ENCODE peak calls at places on chromosomes 6 and 20, in four cellular contexts. K, R, M and V are unnamed samples.

GRCh38 chr6:36838896-36839818 is at the start of gene CPNE5:
- DNase-seq in K (no peak), R (no peak), M (peak; percentile 60), V (no peak)

GRCh38 chr6:56144538-56145324 is 102.6 kb downstream of the COL21A1 start:
- DNase-seq in K (no peak), R (no peak), M (no peak), V (no peak)

GRCh38 chr20:1489328-1489727 is 1.9 kb downstream of the SIRPB2 start:
- DNase-seq in K (no peak), R (no peak), M (no peak), V (no peak)

GRCh38 chr6:140537834-140538680 is 1163.6 kb upstream of the CITED2 start:
- DNase-seq in K (no peak), R (no peak), M (no peak), V (no peak)

GRCh38 chr20:4944518-4944917 is 56.8 kb downstream of the SLC23A2 start:
- DNase-seq in K (no peak), R (no peak), M (no peak), V (no peak)

GRCh38 chr20:52275243-52275817 is 83.8 kb upstream of the ZFP64 start:
- DNase-seq in K (no peak), R (no peak), M (no peak), V (no peak)

GRCh38 chr6:20686142-20686541 is 151.9 kb downstream of the CDKAL1 start:
- DNase-seq in K (no peak), R (no peak), M (no peak), V (no peak)

GRCh38 chr6:83057705-83058321 is 7.8 kb downstream of the UBE3D start:
- DNase-seq in K (no peak), R (no peak), M (no peak), V (no peak)

GRCh38 chr6:158014505-158015187 is 33.0 kb downstream of the SYNJ2 start:
- DNase-seq in K (no peak), R (peak; percentile 48), M (no peak), V (no peak)

GRCh38 chr6:10873374-10873773 is 8.5 kb downstream of the GCM2 start:
- DNase-seq in K (no peak), R (no peak), M (no peak), V (no peak)

GRCh38 chr6:22764521-22764920 is 195.2 kb downstream of the HDGFL1 start:
- DNase-seq in K (no peak), R (no peak), M (no peak), V (no peak)

GRCh38 chr6:7537560-7538174 is 3.8 kb upstream of the DSP start:
- DNase-seq in K (no peak), R (no peak), M (no peak), V (no peak)

GRCh38 chr20:49286689-49287551 is 9.1 kb upstream of the ZNFX1 start:
- DNase-seq in K (no peak), R (no peak), M (no peak), V (no peak)

GRCh38 chr6:127120787-127121636 is 2.5 kb downstream of the RSPO3 start:
- DNase-seq in K (peak; percentile 59), R (peak; percentile 83), M (peak; percentile 64), V (no peak)

GRCh38 chr20:25553819-25554296 is 31.5 kb downstream of the NINL start:
- DNase-seq in K (no peak), R (no peak), M (no peak), V (no peak)

GRCh38 chr6:28587011-28587745 is 61.5 kb downstream of the GPX5 start:
- DNase-seq in K (peak; percentile 78), R (peak; percentile 83), M (peak; percentile 40), V (no peak)

GRCh38 chr6:107511410-107512070 is 21.6 kb downstream of the SOBP start:
- DNase-seq in K (no peak), R (no peak), M (peak; percentile 74), V (no peak)

GRCh38 chr20:33733654-33734576 is 2.1 kb downstream of the ZNF341 start:
- DNase-seq in K (no peak), R (peak; percentile 84), M (no peak), V (no peak)

GRCh38 chr6:109260126-109260525 is 122.1 kb downstream of the CD164 start:
- DNase-seq in K (no peak), R (no peak), M (no peak), V (no peak)

GRCh38 chr6:147099974-147100373 is 104.2 kb upstream of the STXBP5 start:
- DNase-seq in K (no peak), R (no peak), M (no peak), V (no peak)

GRCh38 chr6:39178804-39179203 is 50.5 kb downstream of the KCNK5 start:
- DNase-seq in K (no peak), R (no peak), M (no peak), V (no peak)

GRCh38 chr6:100678027-100678426 is 203.1 kb downstream of the ASCC3 start:
- DNase-seq in K (no peak), R (no peak), M (no peak), V (no peak)

GRCh38 chr6:169833258-169833794 is 81.9 kb downstream of the ERMARD start:
- DNase-seq in K (no peak), R (peak; percentile 10), M (no peak), V (peak; percentile 31)

GRCh38 chr20:25534845-25535244 is 50.5 kb downstream of the NINL start:
- DNase-seq in K (no peak), R (no peak), M (no peak), V (no peak)

GRCh38 chr6:106527979-106528378 is 101.3 kb downstream of the RTN4IP1 start:
- DNase-seq in K (no peak), R (no peak), M (no peak), V (no peak)

GRCh38 chr6:30264731-30265130 is 51.5 kb upstream of the TRIM26 start:
- DNase-seq in K (no peak), R (no peak), M (no peak), V (no peak)

GRCh38 chr6:146244630-146245143 is 215.8 kb downstream of the GRM1 start:
- DNase-seq in K (no peak), R (no peak), M (no peak), V (no peak)

GRCh38 chr6:133290926-133291325 is 49.8 kb downstream of the EYA4 start:
- DNase-seq in K (no peak), R (no peak), M (no peak), V (no peak)

GRCh38 chr20:48737463-48738093 is 90.2 kb downstream of the PREX1 start:
- DNase-seq in K (no peak), R (no peak), M (no peak), V (no peak)

GRCh38 chr6:118668761-118669411 is 17.5 kb upstream of the CEP85L start:
- DNase-seq in K (no peak), R (no peak), M (no peak), V (peak; percentile 17)

GRCh38 chr20:14918281-14918680 is 580.9 kb upstream of the FLRT3 start:
- DNase-seq in K (no peak), R (no peak), M (no peak), V (no peak)

GRCh38 chr6:163730496-163731210 is 316.1 kb downstream of the QKI start:
- DNase-seq in K (no peak), R (peak; percentile 70), M (no peak), V (no peak)

GRCh38 chr20:64165866-64166600 is 1.8 kb downstream of the MYT1 start:
- DNase-seq in K (no peak), R (no peak), M (no peak), V (no peak)

GRCh38 chr20:35307666-35308653 is 15.7 kb upstream of the FAM83C start:
- DNase-seq in K (no peak), R (no peak), M (peak; percentile 78), V (no peak)

DNA sequence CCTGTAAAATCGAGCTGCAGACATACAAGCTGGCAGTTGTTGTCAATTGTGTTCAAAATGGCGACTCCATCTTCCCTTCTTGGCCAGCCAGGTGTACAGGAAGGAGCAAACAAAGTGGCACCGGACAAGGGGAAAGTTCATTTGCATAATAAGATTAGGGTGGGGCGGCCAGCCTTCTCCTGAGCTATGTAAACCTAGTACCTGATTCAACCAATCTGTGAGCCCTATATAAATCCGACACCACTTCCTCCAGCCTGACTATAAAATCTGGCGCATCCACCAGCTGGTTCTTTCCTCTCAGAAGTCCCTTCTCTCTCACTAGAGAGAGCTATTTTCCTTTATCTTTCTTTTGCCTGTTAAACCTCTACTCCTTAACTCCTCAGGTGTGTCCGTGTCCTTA is 8.1 kb upstream of the HBS1L start:
- DNase-seq in K (no peak), R (no peak), M (no peak), V (no peak)
- TF ChIP-seq CTCF in K (no peak), R (no peak), M (no peak), V (no peak)

GRCh38 chr6:143543435-143543834 is 31.9 kb upstream of the FUCA2 start:
- DNase-seq in K (no peak), R (no peak), M (no peak), V (no peak)

GRCh38 chr6:143542915-143543314 is 31.4 kb upstream of the FUCA2 start:
- DNase-seq in K (no peak), R (no peak), M (no peak), V (no peak)

GRCh38 chr6:143545165-143545564 is 33.6 kb upstream of the FUCA2 start:
- DNase-seq in K (no peak), R (no peak), M (no peak), V (no peak)

GRCh38 chr6:143545976-143546547 is 34.5 kb upstream of the FUCA2 start:
- DNase-seq in K (no peak), R (no peak), M (no peak), V (no peak)

GRCh38 chr6:143544019-143544681 is 32.6 kb upstream of the FUCA2 start:
- DNase-seq in K (no peak), R (no peak), M (no peak), V (no peak)
- H3K4me1 ChIP-seq in K (peaks cover 10% of the 10 kb centered on the region), R (peaks cover 6% of the 10 kb centered on the region), M (peaks cover 4% of the 10 kb centered on the region), V (no peaks in the 10 kb centered on the region)

GRCh38 chr6:35640017-35640664 is 48.6 kb downstream of the FKBP5 start:
- DNase-seq in K (no peak), R (no peak), M (no peak), V (no peak)
- TF ChIP-seq CTCF in K (no peak), R (no peak), M (no peak), V (no peak)

GRCh38 chr20:59121714-59122376 is 41.8 kb upstream of the ZNF831 start:
- DNase-seq in K (no peak), R (no peak), M (no peak), V (no peak)
- H3K4me1 ChIP-seq in K (peaks cover 81% of the 10 kb centered on the region), R (peaks cover 17% of the 10 kb centered on the region), M (no peaks in the 10 kb centered on the region), V (no peaks in the 10 kb centered on the region)

GRCh38 chr20:39676857-39677351 is 714.8 kb downstream of the DHX35 start:
- DNase-seq in K (no peak), R (no peak), M (no peak), V (no peak)
- TF ChIP-seq CTCF in K (no peak), R (no peak), M (peak; percentile 23), V (no peak)

DNA sequence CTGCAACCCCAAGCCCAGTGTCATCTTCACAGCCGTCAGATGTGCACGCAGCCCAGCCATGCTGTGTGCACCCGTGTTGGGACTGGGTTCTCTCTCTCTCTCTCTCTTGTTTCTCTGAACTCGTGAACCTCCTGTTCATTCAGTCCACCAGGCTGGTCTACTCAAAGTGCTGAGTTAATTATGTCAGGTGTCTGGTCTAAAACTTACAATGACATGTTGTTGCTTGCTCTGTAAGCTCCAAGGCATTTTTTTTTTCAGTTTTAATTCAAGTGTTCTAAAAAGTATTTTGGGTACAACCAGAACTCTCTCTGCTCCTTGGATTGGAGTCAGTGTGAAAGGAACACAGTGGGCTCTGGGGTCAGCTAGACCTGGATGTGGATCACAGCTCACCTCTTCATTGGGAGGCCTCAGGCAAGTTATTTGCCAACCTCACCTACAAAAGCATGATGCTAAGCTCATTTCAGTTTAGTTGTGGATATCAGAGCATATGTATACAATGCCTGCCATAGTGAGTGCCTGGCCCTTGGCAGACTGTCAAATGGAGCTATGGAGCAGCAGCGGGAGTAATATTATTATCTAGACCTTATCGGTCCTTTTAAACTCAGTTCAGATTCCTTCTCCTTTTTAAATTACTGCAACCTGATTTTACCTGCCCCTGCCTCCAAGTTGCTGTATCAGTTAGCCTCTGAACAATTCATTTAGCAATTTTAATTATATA is 59.5 kb downstream of the PLEKHG1 start:
- DNase-seq in K (no peak), R (no peak), M (no peak), V (no peak)
- H3K4me1 ChIP-seq in K (no peaks in the 10 kb centered on the region), R (peaks cover 5% of the 10 kb centered on the region), M (no peaks in the 10 kb centered on the region), V (no peaks in the 10 kb centered on the region)